ENCODE peak calls at places on chromosome 22, in four cellular contexts. K is body of pancreas, U is GM20000, Q is HFFc6. X is an unnamed sample.

GRCh38 chr22:48919187-48919590 is 908.5 kb downstream of the BRD1 start:
- DNase-seq in Q (no peak), U (no peak), K (no peak), X (no peak)

GRCh38 chr22:25508161-25508560 is 56.3 kb upstream of the GRK3 start:
- DNase-seq in U (no peak), K (no peak), Q (no peak), X (no peak)

GRCh38 chr22:40703731-40704130 is 24.4 kb downstream of the MCHR1 start:
- DNase-seq in Q (no peak), U (no peak), K (no peak), X (peak; percentile 65)

GRCh38 chr22:38949889-38950405 is 7.5 kb upstream of the APOBEC3A start:
- DNase-seq in Q (no peak), U (no peak), K (no peak), X (no peak)

GRCh38 chr22:43399338-43399979 is 12.4 kb upstream of the MPPED1 start:
- DNase-seq in U (no peak), Q (no peak), K (no peak), X (peak; percentile 62)

GRCh38 chr22:47547881-47548630 is 785.6 kb downstream of the TBC1D22A start:
- DNase-seq in U (no peak), Q (no peak), K (no peak), X (no peak)

GRCh38 chr22:48426466-48427380 is 1401.0 kb downstream of the BRD1 start:
- DNase-seq in Q (no peak), K (no peak), U (no peak), X (no peak)

GRCh38 chr22:40666151-40666848 is 13.0 kb upstream of the MCHR1 start:
- DNase-seq in K (no peak), U (no peak), Q (no peak), X (no peak)

GRCh38 chr22:29813563-29813962 is 24.5 kb downstream of the ASCC2 start:
- DNase-seq in Q (peak; percentile 43), K (no peak), U (no peak), X (no peak)
- TF ChIP-seq CTCF in Q (peak; percentile 60), K (no peak), U (no peak), X (no peak)

GRCh38 chr22:50625568-50626313 is 2.2 kb downstream of the ARSA start:
- DNase-seq in U (no peak), K (no peak), Q (no peak), X (no peak)
- TF ChIP-seq CTCF in U (no peak), K (no peak), Q (peak; percentile 41), X (no peak)

GRCh38 chr22:20153945-20154344 is 3.1 kb upstream of the CCDC188 start:
- DNase-seq in K (no peak), Q (no peak), U (no peak), X (no peak)
- TF ChIP-seq CTCF in K (no peak), Q (no peak), U (no peak), X (peak; percentile 23)

DNA sequence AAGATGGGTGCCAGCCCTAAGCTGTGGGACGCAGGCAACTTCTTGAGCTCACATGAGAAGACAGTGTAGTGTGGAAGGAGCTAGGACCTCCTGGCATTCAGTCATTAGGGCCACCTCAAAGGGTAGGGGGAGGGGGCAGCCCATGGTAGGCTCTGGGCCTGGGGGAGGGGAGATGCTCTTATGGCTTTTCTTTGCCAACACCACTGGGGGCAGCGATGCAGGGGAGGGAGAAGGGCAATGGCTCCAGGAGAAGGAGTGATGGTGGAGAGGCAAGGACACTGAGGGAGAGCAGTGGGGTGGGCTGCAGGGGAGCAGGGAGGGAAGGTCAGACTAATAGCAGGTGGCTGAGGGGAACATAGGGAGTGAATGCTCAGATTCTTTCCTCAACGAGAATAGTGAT is 63.3 kb upstream of the SUSD2 start:
- DNase-seq in Q (no peak), K (no peak), U (no peak), X (peak; percentile 32)
- TF ChIP-seq CTCF in Q (peak; percentile 12), K (no peak), U (no peak), X (peak; percentile 24)

GRCh38 chr22:22397875-22398524 is 110.5 kb downstream of the ZNF280B start:
- DNase-seq in K (no peak), Q (no peak), U (no peak), X (no peak)

GRCh38 chr22:22398530-22399327 is 109.8 kb downstream of the ZNF280B start:
- DNase-seq in U (no peak), Q (no peak), K (no peak), X (no peak)

GRCh38 chr22:22395230-22395629 is 113.3 kb downstream of the ZNF280B start:
- DNase-seq in K (no peak), Q (no peak), U (no peak), X (no peak)

GRCh38 chr22:22396741-22397291 is 111.7 kb downstream of the ZNF280B start:
- DNase-seq in U (no peak), K (no peak), Q (no peak), X (no peak)

DNA sequence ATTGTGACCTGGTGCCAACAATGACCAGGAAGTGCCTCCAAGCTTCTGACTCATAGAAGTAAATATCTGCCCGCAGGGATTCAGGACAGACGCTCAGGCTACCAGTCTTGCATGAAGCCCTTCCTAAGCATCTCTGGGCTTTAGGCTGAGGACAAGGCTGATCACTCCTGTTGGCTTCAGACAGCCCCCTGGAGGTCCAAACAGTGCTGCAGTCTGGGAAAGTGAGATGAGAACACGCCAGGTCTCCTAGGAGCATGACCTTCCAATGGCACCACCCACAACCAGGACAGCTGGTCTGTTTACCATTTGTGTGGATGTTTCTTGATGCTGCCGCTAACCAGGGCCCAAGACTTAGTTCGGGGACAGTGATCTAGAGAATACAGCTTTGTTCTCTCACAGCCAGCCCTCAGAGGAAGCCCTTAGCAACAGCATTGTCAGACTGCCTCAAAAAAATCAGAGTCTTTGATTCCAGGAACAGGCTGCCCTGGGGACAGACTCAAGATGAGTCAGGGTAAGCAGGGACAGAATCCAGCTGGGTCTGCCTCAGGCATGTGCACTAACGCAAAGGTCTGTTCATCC is 111.2 kb downstream of the ZNF280B start:
- DNase-seq in Q (peak; percentile 70), K (peak; percentile 25), U (no peak), X (no peak)
- TF ChIP-seq CTCF in Q (no peak), K (no peak), U (no peak), X (peak; percentile 7)

X was measured in BE2C.